ENCODE peak calls at places on chromosome 14, in eight cellular contexts. One of them, this sample, is unnamed.

GRCh38 chr14:54881761-54882401 is 20.7 kb downstream of the GCH1 start:
- DNase-seq in H9: no peak
- DNase-seq in NCI-H187: no peak
- DNase-seq in substantia nigra: no peak
- DNase-seq in left ventricle myocardium superior: no peak
- DNase-seq in A172: no peak
- DNase-seq in EH: peak; percentile 64
- DNase-seq in NCI-H2029 treated with DMSO at 0.1 percent for 48 hours: no peak
- DNase-seq in this sample: no peak

GRCh38 chr14:103130965-103131364 is 7.7 kb downstream of the TNFAIP2 start:
- DNase-seq in H9: no peak
- DNase-seq in NCI-H187: no peak
- DNase-seq in substantia nigra: no peak
- DNase-seq in left ventricle myocardium superior: peak; percentile 45
- DNase-seq in A172: peak; percentile 83
- DNase-seq in EH: peak; percentile 90
- DNase-seq in NCI-H2029 treated with DMSO at 0.1 percent for 48 hours: peak; percentile 26
- DNase-seq in this sample: no peak

GRCh38 chr14:54742492-54743350 is 159.9 kb downstream of the GCH1 start:
- DNase-seq in H9: no peak
- DNase-seq in NCI-H187: no peak
- DNase-seq in substantia nigra: no peak
- DNase-seq in left ventricle myocardium superior: no peak
- DNase-seq in A172: no peak
- DNase-seq in EH: no peak
- DNase-seq in NCI-H2029 treated with DMSO at 0.1 percent for 48 hours: no peak
- DNase-seq in this sample: no peak

GRCh38 chr14:93008381-93008780 is 85.4 kb downstream of the CHGA start:
- DNase-seq in H9: no peak
- DNase-seq in NCI-H187: no peak
- DNase-seq in substantia nigra: peak; percentile 38
- DNase-seq in left ventricle myocardium superior: peak; percentile 77
- DNase-seq in A172: peak; percentile 17
- DNase-seq in EH: peak; percentile 31
- DNase-seq in NCI-H2029 treated with DMSO at 0.1 percent for 48 hours: no peak
- DNase-seq in this sample: no peak

GRCh38 chr14:74475678-74476077 is 17.4 kb downstream of the NPC2 start:
- DNase-seq in H9: no peak
- DNase-seq in NCI-H187: no peak
- DNase-seq in substantia nigra: no peak
- DNase-seq in left ventricle myocardium superior: no peak
- DNase-seq in A172: no peak
- DNase-seq in EH: peak; percentile 82
- DNase-seq in NCI-H2029 treated with DMSO at 0.1 percent for 48 hours: no peak
- DNase-seq in this sample: no peak

GRCh38 chr14:88592016-88592415 is 29.2 kb downstream of the ZC3H14 start:
- DNase-seq in H9: no peak
- DNase-seq in NCI-H187: no peak
- DNase-seq in substantia nigra: no peak
- DNase-seq in left ventricle myocardium superior: no peak
- DNase-seq in A172: no peak
- DNase-seq in EH: no peak
- DNase-seq in NCI-H2029 treated with DMSO at 0.1 percent for 48 hours: no peak
- DNase-seq in this sample: no peak

GRCh38 chr14:58362798-58363412 is 32.8 kb upstream of the TOMM20L start:
- DNase-seq in H9: no peak
- DNase-seq in NCI-H187: no peak
- DNase-seq in substantia nigra: no peak
- DNase-seq in left ventricle myocardium superior: no peak
- DNase-seq in A172: peak; percentile 7
- DNase-seq in EH: peak; percentile 32
- DNase-seq in NCI-H2029 treated with DMSO at 0.1 percent for 48 hours: peak; percentile 32
- DNase-seq in this sample: no peak

GRCh38 chr14:21825147-21825743 is 151.6 kb upstream of the OR4E1 start:
- DNase-seq in H9: peak; percentile 69
- DNase-seq in NCI-H187: no peak
- DNase-seq in substantia nigra: no peak
- DNase-seq in left ventricle myocardium superior: no peak
- DNase-seq in A172: peak; percentile 13
- DNase-seq in EH: no peak
- DNase-seq in NCI-H2029 treated with DMSO at 0.1 percent for 48 hours: no peak
- DNase-seq in this sample: no peak

GRCh38 chr14:41899416-41899815 is 292.7 kb downstream of the LRFN5 start:
- DNase-seq in H9: no peak
- DNase-seq in NCI-H187: peak; percentile 64
- DNase-seq in substantia nigra: no peak
- DNase-seq in left ventricle myocardium superior: no peak
- DNase-seq in A172: peak; percentile 4
- DNase-seq in EH: no peak
- DNase-seq in NCI-H2029 treated with DMSO at 0.1 percent for 48 hours: peak; percentile 96
- DNase-seq in this sample: no peak

GRCh38 chr14:69693823-69694729 is 72.9 kb upstream of the SRSF5 start:
- DNase-seq in H9: no peak
- DNase-seq in NCI-H187: peak; percentile 43
- DNase-seq in substantia nigra: no peak
- DNase-seq in left ventricle myocardium superior: no peak
- DNase-seq in A172: no peak
- DNase-seq in EH: no peak
- DNase-seq in NCI-H2029 treated with DMSO at 0.1 percent for 48 hours: no peak
- DNase-seq in this sample: no peak

GRCh38 chr14:56803816-56804535 is 6.3 kb downstream of the OTX2 start:
- DNase-seq in H9: no peak
- DNase-seq in NCI-H187: no peak
- DNase-seq in substantia nigra: no peak
- DNase-seq in left ventricle myocardium superior: no peak
- DNase-seq in A172: no peak
- DNase-seq in EH: no peak
- DNase-seq in NCI-H2029 treated with DMSO at 0.1 percent for 48 hours: no peak
- DNase-seq in this sample: no peak

GRCh38 chr14:53430870-53431269 is 277.7 kb upstream of the DDHD1 start:
- DNase-seq in H9: no peak
- DNase-seq in NCI-H187: no peak
- DNase-seq in substantia nigra: no peak
- DNase-seq in left ventricle myocardium superior: no peak
- DNase-seq in A172: peak; percentile 4
- DNase-seq in EH: peak; percentile 16
- DNase-seq in NCI-H2029 treated with DMSO at 0.1 percent for 48 hours: no peak
- DNase-seq in this sample: no peak

GRCh38 chr14:84202486-84202885 is 1327.5 kb upstream of the FLRT2 start:
- DNase-seq in H9: no peak
- DNase-seq in NCI-H187: no peak
- DNase-seq in substantia nigra: no peak
- DNase-seq in left ventricle myocardium superior: no peak
- DNase-seq in A172: no peak
- DNase-seq in EH: no peak
- DNase-seq in NCI-H2029 treated with DMSO at 0.1 percent for 48 hours: no peak
- DNase-seq in this sample: no peak

GRCh38 chr14:90644882-90645281 is 171.3 kb downstream of the TTC7B start:
- DNase-seq in H9: no peak
- DNase-seq in NCI-H187: no peak
- DNase-seq in substantia nigra: no peak
- DNase-seq in left ventricle myocardium superior: peak; percentile 62
- DNase-seq in A172: no peak
- DNase-seq in EH: peak; percentile 74
- DNase-seq in NCI-H2029 treated with DMSO at 0.1 percent for 48 hours: no peak
- DNase-seq in this sample: no peak

GRCh38 chr14:74290415-74290814 is 12.3 kb downstream of the ABCD4 start:
- DNase-seq in H9: no peak
- DNase-seq in NCI-H187: no peak
- DNase-seq in substantia nigra: no peak
- DNase-seq in left ventricle myocardium superior: no peak
- DNase-seq in A172: no peak
- DNase-seq in EH: peak; percentile 35
- DNase-seq in NCI-H2029 treated with DMSO at 0.1 percent for 48 hours: no peak
- DNase-seq in this sample: no peak

GRCh38 chr14:85057266-85057665 is 472.7 kb upstream of the FLRT2 start:
- DNase-seq in H9: no peak
- DNase-seq in NCI-H187: no peak
- DNase-seq in substantia nigra: no peak
- DNase-seq in left ventricle myocardium superior: no peak
- DNase-seq in A172: no peak
- DNase-seq in EH: no peak
- DNase-seq in NCI-H2029 treated with DMSO at 0.1 percent for 48 hours: no peak
- DNase-seq in this sample: no peak

GRCh38 chr14:22333408-22334274 is 255.4 kb downstream of the DAD1 start:
- DNase-seq in H9: no peak
- DNase-seq in NCI-H187: no peak
- DNase-seq in substantia nigra: no peak
- DNase-seq in left ventricle myocardium superior: no peak
- DNase-seq in A172: peak; percentile 77
- DNase-seq in EH: peak; percentile 23
- DNase-seq in NCI-H2029 treated with DMSO at 0.1 percent for 48 hours: no peak
- DNase-seq in this sample: no peak

GRCh38 chr14:75460402-75460801 is 32.6 kb downstream of the JDP2 start:
- DNase-seq in H9: no peak
- DNase-seq in NCI-H187: no peak
- DNase-seq in substantia nigra: no peak
- DNase-seq in left ventricle myocardium superior: no peak
- DNase-seq in A172: no peak
- DNase-seq in EH: no peak
- DNase-seq in NCI-H2029 treated with DMSO at 0.1 percent for 48 hours: no peak
- DNase-seq in this sample: no peak

GRCh38 chr14:57746563-57746962 is 119.3 kb downstream of the SLC35F4 start:
- DNase-seq in H9: no peak
- DNase-seq in NCI-H187: no peak
- DNase-seq in substantia nigra: no peak
- DNase-seq in left ventricle myocardium superior: no peak
- DNase-seq in A172: no peak
- DNase-seq in EH: no peak
- DNase-seq in NCI-H2029 treated with DMSO at 0.1 percent for 48 hours: no peak
- DNase-seq in this sample: no peak

GRCh38 chr14:98028156-98028555 is 1231.0 kb downstream of the VRK1 start:
- DNase-seq in H9: no peak
- DNase-seq in NCI-H187: no peak
- DNase-seq in substantia nigra: no peak
- DNase-seq in left ventricle myocardium superior: no peak
- DNase-seq in A172: no peak
- DNase-seq in EH: no peak
- DNase-seq in NCI-H2029 treated with DMSO at 0.1 percent for 48 hours: no peak
- DNase-seq in this sample: no peak

This sample was measured in NCI-H510A.